ENCODE peak calls at places on chromosomes 13 and 19, in five cellular contexts. M is dorsolateral prefrontal cortex, R is breast epithelium, G is heart right ventricle, N is uterus. Q is an unnamed sample. For H3K27me3, the result is how much of the 10 kb centered on the place peaks cover.

GRCh38 chr13:96994030-96994848 is at the start of gene OXGR1:
- DNase-seq in R (no peak), N (no peak), G (no peak), M (no peak), Q (no peak)

GRCh38 chr13:66397133-66397532 is 833.0 kb downstream of the PCDH9 start:
- DNase-seq in R (no peak), G (no peak), M (no peak), N (no peak), Q (no peak)

GRCh38 chr13:112582305-112582704 is 5.6 kb downstream of the TUBGCP3 start:
- DNase-seq in M (no peak), N (no peak), R (no peak), G (no peak), Q (no peak)

GRCh38 chr19:2294377-2295335 is 12.7 kb upstream of the PEAK3 start:
- DNase-seq in M (no peak), R (no peak), G (no peak), N (peak), Q (no peak)

GRCh38 chr19:3670258-3670795 is 29.9 kb downstream of the PIP5K1C start:
- DNase-seq in G (peak), R (peak), N (peak), M (peak), Q (peak)

GRCh38 chr19:44846455-44847143 is 502 bp downstream of the NECTIN2 start:
- DNase-seq in R (no peak), G (no peak), M (no peak), N (peak), Q (no peak)

GRCh38 chr13:114025432-114026127 is 51.7 kb upstream of the C13orf46 start:
- DNase-seq in G (peak), M (no peak), N (peak), R (no peak), Q (no peak)

GRCh38 chr13:32627793-32628192 is 41.5 kb downstream of the PDS5B start:
- DNase-seq in M (no peak), G (no peak), N (no peak), R (no peak), Q (no peak)

GRCh38 chr19:39582442-39582841 is 19.9 kb upstream of the LGALS13 start:
- DNase-seq in M (no peak), G (no peak), R (no peak), N (no peak), Q (no peak)

GRCh38 chr19:5290336-5291262 is 50.0 kb downstream of the PTPRS start:
- DNase-seq in M (peak), R (no peak), G (no peak), N (no peak), Q (no peak)

GRCh38 chr13:112984501-112984900 is 15.5 kb downstream of the MCF2L start:
- DNase-seq in N (no peak), R (no peak), M (no peak), G (no peak), Q (no peak)

GRCh38 chr13:91609353-91609752 is 210.9 kb downstream of the GPC5 start:
- DNase-seq in R (no peak), M (no peak), G (no peak), N (no peak), Q (no peak)

GRCh38 chr13:19601749-19602725 is 31.4 kb upstream of the MPHOSPH8 start:
- DNase-seq in R (no peak), N (no peak), G (peak), M (no peak), Q (no peak)

GRCh38 chr13:26558074-26558805 is 757 bp downstream of the WASF3 start:
- DNase-seq in M (no peak), N (no peak), R (no peak), G (peak), Q (no peak)

GRCh38 chr13:82654851-82655517 is 1227.3 kb downstream of the SLITRK1 start:
- DNase-seq in R (peak), G (peak), M (no peak), N (no peak), Q (no peak)

DNA sequence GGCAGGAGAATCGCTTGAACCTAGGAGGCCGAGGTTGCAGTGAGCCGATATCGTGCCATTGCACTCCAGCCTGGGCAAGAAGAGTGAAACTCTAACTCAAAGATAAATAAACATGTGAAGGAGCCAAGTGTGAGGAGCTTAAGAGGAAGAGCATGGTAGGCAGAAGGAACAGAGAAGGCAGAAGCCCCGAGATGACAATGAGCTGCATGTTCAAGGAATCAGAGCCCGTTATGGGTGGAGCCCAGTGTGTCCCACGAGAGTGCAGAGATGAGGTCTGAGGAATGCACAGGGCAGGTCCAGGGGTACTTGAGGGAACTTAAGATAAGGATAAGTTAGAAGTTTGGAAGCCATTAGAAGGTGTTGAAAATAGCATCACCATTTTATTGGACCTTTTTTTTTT is 716 bp downstream of the FPR2 start:
- DNase-seq in N (no peak), R (no peak), M (no peak), G (no peak), Q (no peak)
- H3K4me3 ChIP-seq in N (no peak), R (no peak), M (no peak), G (peak), Q (no peak)

GRCh38 chr19:6514926-6515325 is 12.8 kb upstream of the TUBB4A start:
- DNase-seq in M (no peak), R (no peak), G (no peak), N (no peak), Q (no peak)

GRCh38 chr19:6509118-6509971 is 7.2 kb upstream of the TUBB4A start:
- DNase-seq in N (no peak), M (peak), R (no peak), G (no peak), Q (no peak)

GRCh38 chr19:6516018-6516658 is 14.0 kb upstream of the TUBB4A start:
- DNase-seq in M (peak), N (peak), G (peak), R (peak), Q (peak)

GRCh38 chr19:6510618-6511017 is 8.5 kb upstream of the TUBB4A start:
- DNase-seq in G (no peak), N (no peak), M (no peak), R (no peak), Q (no peak)
- H3K27me3 ChIP-seq in G (under half), N (under half), M (under half), R (under half), Q (under half)

GRCh38 chr19:52748336-52748950 is 13.6 kb upstream of the ZNF611 start:
- DNase-seq in R (no peak), N (peak), G (no peak), M (no peak), Q (no peak)
- TF ChIP-seq CTCF in R (peak), N (peak), G (peak), M (no peak), Q (no peak)

DNA sequence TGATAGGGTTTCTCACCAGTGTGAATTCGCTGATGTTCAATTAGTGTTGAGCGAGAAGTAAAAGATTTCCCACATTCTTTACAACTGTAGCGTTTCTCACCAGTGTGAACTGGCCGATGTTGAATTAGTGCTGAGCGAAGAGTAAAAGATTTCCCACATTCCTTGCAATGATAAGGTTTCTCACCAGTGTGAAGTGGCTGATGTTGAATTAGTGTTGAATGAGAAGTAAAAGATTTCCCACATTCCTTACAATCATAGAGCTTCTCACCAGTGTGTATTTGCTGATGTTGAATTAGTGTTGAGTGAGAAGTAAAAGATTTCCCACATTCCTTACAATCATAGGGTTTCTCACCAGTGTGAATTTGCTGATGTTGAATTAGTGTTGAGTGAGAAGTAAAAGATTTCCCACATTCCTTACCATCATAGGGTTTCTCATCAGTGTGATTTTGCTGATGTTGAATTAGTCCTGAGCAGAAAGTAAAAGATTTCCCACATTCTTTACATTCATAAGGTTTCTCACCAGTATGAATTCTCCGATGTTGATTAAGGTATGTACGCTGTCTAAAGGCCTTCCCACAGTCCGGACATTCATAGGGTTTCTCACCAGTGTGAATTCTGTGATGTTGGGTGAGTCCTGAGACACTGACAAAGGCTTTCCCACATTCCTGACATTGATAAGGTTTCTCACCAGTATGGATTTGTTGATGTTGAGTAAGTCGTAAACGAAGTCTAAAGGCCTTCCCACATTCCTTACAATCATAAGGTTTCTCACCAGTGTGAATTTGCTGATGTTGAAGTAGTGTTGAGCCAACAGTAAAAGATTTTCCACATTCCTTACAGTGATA is 24.0 kb downstream of the ZNF850 start:
- DNase-seq in N (no peak), R (no peak), G (no peak), M (no peak), Q (no peak)
- H3K4me3 ChIP-seq in N (no peak), R (no peak), G (no peak), M (no peak), Q (no peak)

GRCh38 chr19:50814883-50815282 is 8.7 kb downstream of the KLK1 start:
- DNase-seq in N (no peak), R (no peak), G (no peak), M (no peak), Q (no peak)

GRCh38 chr19:50815443-50815842 is 8.1 kb downstream of the KLK1 start:
- DNase-seq in G (no peak), M (no peak), N (no peak), R (no peak), Q (no peak)

GRCh38 chr19:50808856-50809255 is 14.7 kb downstream of the KLK1 start:
- DNase-seq in R (no peak), N (no peak), M (no peak), G (no peak), Q (no peak)

GRCh38 chr19:50817941-50818858 is 5.4 kb downstream of the KLK1 start:
- DNase-seq in G (peak), N (no peak), R (no peak), M (no peak), Q (no peak)

GRCh38 chr19:50812474-50812873 is 11.1 kb downstream of the KLK1 start:
- DNase-seq in M (no peak), R (no peak), N (no peak), G (no peak), Q (no peak)
- H3K27me3 ChIP-seq in M (under half), R (under half), N (under half), G (under half), Q (under half)

DNA sequence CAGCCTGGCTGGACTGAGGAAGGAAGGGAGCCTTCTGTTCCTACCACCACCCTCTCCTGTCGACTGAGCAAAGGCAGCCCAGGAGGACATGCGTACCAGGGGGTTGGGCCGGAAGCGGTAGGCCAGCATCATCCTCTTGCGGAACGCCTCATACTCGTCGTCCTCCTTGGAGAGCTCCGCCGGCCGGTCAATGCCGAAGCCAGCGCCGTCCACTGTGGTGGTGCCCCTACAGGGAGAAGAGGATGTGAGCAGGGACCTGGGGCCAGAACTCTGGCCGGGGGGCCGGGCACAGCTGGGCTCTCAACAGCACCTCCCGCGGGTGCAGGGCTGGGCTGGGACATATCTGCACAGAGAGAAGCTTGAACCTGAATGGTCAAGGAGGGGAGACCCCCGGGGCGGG is 3.8 kb upstream of the TM6SF2 start:
- DNase-seq in M (no peak), N (no peak), G (no peak), R (no peak), Q (no peak)
- TF ChIP-seq CTCF in M (no peak), N (no peak), G (no peak), R (no peak), Q (no peak)

GRCh38 chr19:43354305-43354627 is 780 bp downstream of the CD177 start:
- DNase-seq in N (no peak), G (no peak), R (no peak), M (no peak), Q (no peak)
- H3K4me3 ChIP-seq in N (no peak), G (peak), R (no peak), M (no peak), Q (no peak)